ENCODE peak calls at places on chromosomes 11 and 22, in seven cellular contexts. F is progenitor cell of endocrine pancreas, H is AG10803, Z is OCI-LY7, X is body of pancreas, G is mucosa of descending colon, J is GM12865. S is an unnamed sample.

GRCh38 chr22:27577570-27577969 is 224.0 kb downstream of the MN1 start:
- DNase-seq in F (no peak), H (no peak), Z (no peak), X (no peak), G (no peak), J (no peak), S (no peak)

GRCh38 chr11:47518212-47518959 is 34.5 kb downstream of the CELF1 start:
- DNase-seq in F (no peak), H (no peak), Z (no peak), X (no peak), G (no peak), J (no peak), S (no peak)

GRCh38 chr11:123073343-123074057 is 11.6 kb upstream of the HSPA8 start:
- DNase-seq in F (no peak), H (no peak), Z (no peak), X (no peak), G (no peak), J (no peak), S (no peak)

GRCh38 chr11:7555067-7555699 is 41.4 kb downstream of the PPFIBP2 start:
- DNase-seq in F (no peak), H (no peak), Z (no peak), X (peak), G (peak), J (no peak), S (no peak)

GRCh38 chr11:46338988-46339666 is 8.1 kb upstream of the DGKZ start:
- DNase-seq in F (no peak), H (no peak), Z (no peak), X (peak), G (no peak), J (no peak), S (no peak)

GRCh38 chr11:73931039-73931645 is 19.7 kb upstream of the DNAJB13 start:
- DNase-seq in F (no peak), H (peak), Z (peak), X (peak), G (peak), J (peak), S (peak)

GRCh38 chr11:128343134-128343514 is 244.2 kb downstream of the ETS1 start:
- DNase-seq in F (no peak), H (no peak), Z (no peak), X (no peak), G (no peak), J (no peak), S (no peak)

GRCh38 chr22:10741210-10741609 is 4786.8 kb upstream of the OR11H1 start:
- DNase-seq in F (no peak), H (no peak), Z (no peak), X (no peak), G (no peak), J (no peak), S (no peak)

GRCh38 chr22:37472418-37473006 is 13.7 kb downstream of the MFNG start:
- DNase-seq in F (no peak), H (peak), Z (peak), X (peak), G (peak), J (peak), S (peak)

GRCh38 chr22:18954333-18954732 is 18.2 kb upstream of the PRODH start:
- DNase-seq in F (peak), H (peak), Z (peak), X (peak), G (peak), J (peak), S (peak)

GRCh38 chr22:20010307-20011122 is 6.1 kb downstream of the ARVCF start:
- DNase-seq in F (no peak), H (no peak), Z (no peak), X (no peak), G (no peak), J (no peak), S (no peak)

GRCh38 chr11:73129198-73129597 is 12.9 kb downstream of the FCHSD2 start:
- DNase-seq in F (no peak), H (no peak), Z (no peak), X (no peak), G (no peak), J (no peak), S (no peak)

GRCh38 chr11:63998558-63999348 is 12.5 kb downstream of the OTUB1 start:
- DNase-seq in F (no peak), H (no peak), Z (no peak), X (no peak), G (no peak), J (no peak), S (no peak)

GRCh38 chr11:111937859-111938258 is 716 bp downstream of the DIXDC1 start:
- DNase-seq in F (no peak), H (no peak), Z (no peak), X (no peak), G (no peak), J (no peak), S (no peak)

GRCh38 chr22:24433001-24433867 is 5.8 kb downstream of the ADORA2A start:
- DNase-seq in F (no peak), H (no peak), Z (peak), X (no peak), G (no peak), J (no peak), S (no peak)

GRCh38 chr11:101582242-101583052 is 1.4 kb downstream of the TRPC6 start:
- DNase-seq in F (no peak), H (no peak), Z (no peak), X (no peak), G (no peak), J (no peak), S (no peak)

GRCh38 chr22:18145676-18146388 is 4.1 kb upstream of the USP18 start:
- DNase-seq in F (no peak), H (no peak), Z (no peak), X (no peak), G (no peak), J (no peak), S (no peak)

GRCh38 chr11:9953994-9954626 is 290.2 kb downstream of the SWAP70 start:
- DNase-seq in F (no peak), H (peak), Z (no peak), X (no peak), G (no peak), J (no peak), S (no peak)

GRCh38 chr11:105152556-105152955 is 13.0 kb upstream of the CARD18 start:
- DNase-seq in F (no peak), H (no peak), Z (no peak), X (no peak), G (no peak), J (no peak), S (no peak)

GRCh38 chr11:100830978-100831732 is 144.1 kb downstream of the ARHGAP42 start:
- DNase-seq in F (no peak), H (peak), Z (no peak), X (no peak), G (no peak), J (no peak), S (no peak)

GRCh38 chr11:118645066-118645715 is 34.3 kb downstream of the TREH start:
- DNase-seq in F (no peak), H (no peak), Z (no peak), X (no peak), G (no peak), J (no peak), S (no peak)

GRCh38 chr22:39356464-39356863 is 6.7 kb downstream of the SYNGR1 start:
- DNase-seq in F (no peak), H (no peak), Z (peak), X (no peak), G (peak), J (no peak), S (no peak)

GRCh38 chr22:37848587-37849088 is 581 bp upstream of the EIF3L start:
- DNase-seq in F (no peak), H (peak), Z (peak), X (no peak), G (peak), J (peak), S (no peak)

GRCh38 chr11:46505741-46506485 is 87.9 kb downstream of the AMBRA1 start:
- DNase-seq in F (no peak), H (no peak), Z (no peak), X (no peak), G (no peak), J (no peak), S (no peak)

DNA sequence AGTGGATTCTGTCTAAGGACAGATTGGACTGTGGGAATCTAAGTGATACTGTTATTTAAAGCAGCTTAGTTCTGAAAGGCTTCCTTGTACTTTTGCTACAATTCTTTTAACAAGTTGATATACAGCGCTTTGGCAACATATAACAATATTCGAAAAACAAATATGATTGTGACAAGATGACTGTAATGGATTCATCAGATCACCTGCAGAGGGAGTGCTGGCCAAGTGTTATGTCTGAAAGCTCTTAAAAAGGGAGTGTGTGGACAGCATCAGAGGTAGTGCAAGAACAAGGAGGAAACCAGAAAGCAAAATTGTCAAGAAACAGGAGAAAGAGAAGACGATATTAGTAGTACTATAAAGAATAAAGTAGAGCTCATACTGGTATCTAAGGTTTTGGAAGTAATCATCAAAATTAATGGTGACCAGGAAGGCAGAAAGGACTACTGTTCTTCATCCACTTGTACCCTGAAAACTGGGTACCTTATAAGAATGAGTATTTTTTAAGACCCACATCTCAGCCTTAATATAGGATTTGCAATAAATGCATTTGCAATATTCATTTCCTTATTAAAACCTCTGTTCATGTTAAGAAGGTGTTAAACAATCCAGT is 1112.0 kb upstream of the CCDC90B start:
- DNase-seq in F (no peak), H (peak), Z (peak), X (peak), G (no peak), J (peak), S (peak)
- TF ChIP-seq CTCF in F (peak), H (peak), Z (peak), X (peak), G (no peak), J (peak), S (peak)

DNA sequence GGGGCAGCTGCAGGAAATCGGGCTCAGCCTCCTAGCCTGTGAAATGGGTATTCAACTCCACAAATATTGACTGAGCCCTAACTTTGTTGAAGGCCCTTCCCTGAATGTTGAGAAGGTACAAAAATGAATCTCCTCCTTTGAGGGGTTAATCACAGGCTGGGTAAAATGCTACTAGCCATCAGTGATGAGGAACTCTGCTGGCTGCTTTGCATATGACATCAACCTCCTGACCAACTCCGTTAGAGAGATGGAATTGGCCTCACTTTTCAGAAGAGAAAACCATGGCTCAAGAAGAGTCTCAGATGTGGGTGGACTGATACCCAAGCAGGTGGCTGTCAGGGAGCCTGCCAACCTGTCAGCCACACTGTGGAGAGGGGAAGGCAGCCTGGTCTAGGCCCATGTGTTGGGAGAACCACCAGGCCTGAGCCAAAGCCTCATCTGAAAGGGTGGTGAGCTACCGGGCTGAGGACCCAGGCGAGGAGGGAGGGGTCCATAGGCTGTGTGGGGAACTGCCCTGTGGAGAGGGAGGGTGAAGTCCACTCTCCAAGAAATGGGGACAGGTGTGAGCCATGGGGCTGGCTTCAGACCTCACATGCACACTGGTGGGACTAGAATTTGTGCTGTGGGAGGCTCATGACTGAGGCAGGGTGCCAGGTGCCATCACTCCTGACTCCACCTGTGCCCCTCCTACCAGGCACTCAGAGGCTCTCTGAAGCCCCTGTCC is 11.8 kb downstream of the CDCA5 start:
- DNase-seq in F (no peak), H (no peak), Z (peak), X (no peak), G (no peak), J (peak), S (no peak)
- TF ChIP-seq CTCF in F (no peak), H (no peak), Z (no peak), X (no peak), G (no peak), J (no peak), S (no peak)

DNA sequence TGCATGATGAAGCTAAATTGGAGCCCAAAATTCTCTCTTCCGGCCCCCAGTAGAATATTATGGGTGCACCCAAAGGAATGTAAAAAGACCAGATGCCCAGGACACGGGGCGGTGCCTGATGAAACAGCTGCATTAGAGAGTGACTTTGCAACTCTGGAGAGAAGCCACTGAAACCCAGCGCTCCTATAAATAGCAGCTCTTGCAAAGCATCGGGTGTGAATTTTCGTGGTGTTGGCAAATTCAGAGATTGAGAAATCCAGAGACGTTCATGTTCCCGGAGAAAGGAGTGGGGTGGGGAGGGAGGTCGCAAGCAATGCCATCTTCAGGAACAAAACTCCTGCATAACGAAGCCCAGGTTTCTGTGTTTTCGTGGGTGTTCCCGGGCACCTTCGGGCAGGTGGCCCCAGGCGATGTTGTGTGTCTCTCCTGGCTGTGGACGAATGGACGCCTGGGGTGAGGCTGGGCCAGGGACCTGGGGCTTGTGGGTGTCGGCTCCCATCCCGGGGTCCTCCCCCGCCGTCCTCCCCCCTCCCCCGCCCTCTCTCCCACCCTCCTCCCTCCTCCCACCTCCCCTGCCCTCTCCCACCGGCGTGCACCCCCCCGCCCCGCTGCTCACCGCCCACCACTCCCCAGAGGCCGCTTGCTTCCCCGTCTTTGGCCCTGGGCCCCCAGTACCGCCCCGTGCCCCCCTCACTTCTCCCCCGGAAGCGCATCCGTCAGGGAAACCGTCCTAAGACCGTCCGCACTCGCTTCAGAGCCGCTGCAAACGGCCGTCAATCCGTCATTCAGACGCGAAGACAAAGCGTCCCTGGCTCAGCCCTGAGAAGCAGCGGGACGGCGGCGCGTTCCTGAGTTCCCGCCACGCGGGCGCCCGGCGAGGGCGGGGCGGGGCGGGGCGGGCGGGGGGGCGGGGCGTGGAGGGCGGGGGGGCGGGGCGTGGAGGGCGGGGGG is 26.7 kb upstream of the TOLLIP start:
- DNase-seq in F (peak), H (peak), Z (peak), X (peak), G (peak), J (peak), S (peak)
- TF ChIP-seq CTCF in F (no peak), H (no peak), Z (no peak), X (no peak), G (no peak), J (no peak), S (no peak)

GRCh38 chr11:67276821-67277230 is 10.6 kb downstream of the GRK2 start:
- DNase-seq in F (no peak), H (peak), Z (peak), X (peak), G (peak), J (peak), S (no peak)
- TF ChIP-seq CTCF in F (no peak), H (peak), Z (peak), X (no peak), G (no peak), J (peak), S (no peak)

S was measured in endothelial cell.